ENCODE peak calls at places on chromosomes 13 and 19, in four cellular contexts. S is cardiac muscle cell, D is lung, O is tibial nerve. M is an unnamed sample.

GRCh38 chr13:109454167-109454917 is 332.0 kb downstream of the IRS2 start:
- DNase-seq in D (no peak), S (no peak), O (no peak), M (no peak)

GRCh38 chr13:27131906-27132305 is 39.7 kb downstream of the USP12 start:
- DNase-seq in D (no peak), S (no peak), O (no peak), M (no peak)

GRCh38 chr19:4051175-4052101 is 15.3 kb downstream of the ZBTB7A start:
- DNase-seq in S (peak; percentile 54), D (no peak), O (no peak), M (no peak)

GRCh38 chr19:30116984-30117555 is 175.0 kb downstream of the URI1 start:
- DNase-seq in O (no peak), D (no peak), S (no peak), M (no peak)

GRCh38 chr19:55474269-55475265 is 1.9 kb upstream of the ZNF628 start:
- DNase-seq in O (no peak), S (no peak), D (no peak), M (no peak)

GRCh38 chr13:29999492-30000372 is 149.3 kb upstream of the UBL3 start:
- DNase-seq in O (no peak), D (no peak), S (no peak), M (no peak)

GRCh38 chr13:32824671-32825070 is 191.6 kb upstream of the KL start:
- DNase-seq in O (no peak), D (no peak), S (peak; percentile 87), M (no peak)

GRCh38 chr13:66375756-66376155 is 854.4 kb downstream of the PCDH9 start:
- DNase-seq in S (no peak), O (no peak), D (no peak), M (no peak)

GRCh38 chr19:1213391-1214286 is 8.1 kb downstream of the STK11 start:
- DNase-seq in D (peak; percentile 61), O (no peak), S (peak; percentile 71), M (peak; percentile 91)

GRCh38 chr13:92575782-92576181 is 650.8 kb upstream of the GPC6 start:
- DNase-seq in O (no peak), S (no peak), D (no peak), M (no peak)

GRCh38 chr13:111186305-111186930 is 71.3 kb downstream of the ARHGEF7 start:
- DNase-seq in S (no peak), D (no peak), O (no peak), M (no peak)

GRCh38 chr19:35845215-35846037 is 6.9 kb downstream of the NPHS1 start:
- DNase-seq in D (no peak), O (no peak), S (no peak), M (no peak)

GRCh38 chr19:8578642-8579265 is 1.5 kb upstream of the MYO1F start:
- DNase-seq in S (peak; percentile 74), D (peak; percentile 79), O (peak; percentile 80), M (peak; percentile 84)

GRCh38 chr19:887072-887471 is 5.9 kb downstream of the MED16 start:
- DNase-seq in O (no peak), S (peak; percentile 58), D (no peak), M (no peak)

GRCh38 chr19:54158812-54159351 is 639 bp downstream of the LENG1 start:
- DNase-seq in S (peak; percentile 33), O (no peak), D (no peak), M (no peak)

GRCh38 chr19:48121909-48122371 is 11.3 kb upstream of the PLA2G4C start:
- DNase-seq in S (peak; percentile 33), D (no peak), O (no peak), M (no peak)

GRCh38 chr19:2552859-2553258 is 76.9 kb downstream of the GADD45B start:
- DNase-seq in O (no peak), S (no peak), D (no peak), M (no peak)

GRCh38 chr19:30696514-30696913 is 324.3 kb downstream of the ZNF536 start:
- DNase-seq in O (no peak), D (no peak), S (peak; percentile 32), M (peak; percentile 13)

GRCh38 chr19:10418281-10419199 is 1.8 kb upstream of the PDE4A start:
- DNase-seq in O (no peak), D (no peak), S (peak; percentile 28), M (no peak)

GRCh38 chr19:10416083-10416379 is 4.3 kb upstream of the PDE4A start:
- DNase-seq in S (no peak), D (no peak), O (no peak), M (no peak)

GRCh38 chr19:10419200-10419645 is 1.1 kb upstream of the PDE4A start:
- DNase-seq in O (no peak), D (no peak), S (no peak), M (no peak)

GRCh38 chr19:10416380-10417257 is 3.7 kb upstream of the PDE4A start:
- DNase-seq in D (peak; percentile 82), O (peak; percentile 47), S (peak; percentile 93), M (peak; percentile 79)

DNA sequence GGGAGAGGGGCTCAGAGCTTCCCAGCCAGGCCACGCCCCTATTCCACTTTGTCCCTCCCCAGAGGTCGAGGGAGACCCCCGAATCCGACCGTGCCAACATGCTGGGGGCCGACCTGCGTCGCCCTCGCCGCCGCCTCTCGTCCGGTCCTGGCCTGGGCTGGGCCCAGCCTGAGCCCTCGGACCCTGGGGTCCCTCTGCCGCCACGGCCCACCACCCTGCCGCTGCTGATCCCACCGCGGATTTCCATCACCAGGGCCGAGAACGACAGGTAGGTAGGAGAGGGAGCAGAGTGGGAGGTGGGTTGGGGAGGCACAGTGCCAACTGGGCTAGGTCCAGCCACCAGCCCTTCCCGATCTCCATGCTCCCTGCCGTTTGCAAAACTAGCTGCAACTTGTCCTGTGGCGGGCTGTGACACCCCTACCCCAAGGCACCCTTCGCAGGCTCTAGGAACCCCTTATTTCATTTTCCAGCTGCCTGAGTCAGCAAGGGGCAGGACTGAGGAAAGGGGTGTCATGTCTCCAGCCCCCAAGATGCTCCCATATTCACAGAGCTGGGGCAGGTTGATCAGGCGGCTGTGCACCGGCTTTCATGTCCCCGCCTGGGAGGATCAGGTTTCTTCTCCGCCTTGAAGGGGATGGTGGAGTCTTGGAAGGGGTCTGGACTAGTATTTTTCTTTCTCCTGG is 2.6 kb upstream of the PDE4A start:
- DNase-seq in S (no peak), D (no peak), O (no peak), M (no peak)
- H3K4me1 ChIP-seq in S (peaks cover 15% of the 10 kb centered on the region), D (no peaks in the 10 kb centered on the region), O (peaks cover 55% of the 10 kb centered on the region), M (no peaks in the 10 kb centered on the region)

GRCh38 chr19:45882652-45883585 is 3.0 kb downstream of the IRF2BP1 start:
- DNase-seq in D (peak; percentile 84), S (peak; percentile 93), O (peak; percentile 54), M (peak; percentile 78)
- H3K27ac ChIP-seq in D (no peak overlapping the region), S (no peak overlapping the region), O (peak overlapping the region; percentile 72), M (no peak overlapping the region)

GRCh38 chr19:13240312-13241022 is 90.3 kb downstream of the IER2 start:
- DNase-seq in D (no peak), O (no peak), S (no peak), M (no peak)

GRCh38 chr19:13238891-13239534 is 88.8 kb downstream of the IER2 start:
- DNase-seq in S (no peak), O (no peak), D (no peak), M (no peak)

GRCh38 chr19:13229246-13229645 is 79.0 kb downstream of the IER2 start:
- DNase-seq in O (no peak), S (no peak), D (no peak), M (no peak)

GRCh38 chr19:13231663-13232062 is 81.5 kb downstream of the IER2 start:
- DNase-seq in S (no peak), D (no peak), O (no peak), M (no peak)

DNA sequence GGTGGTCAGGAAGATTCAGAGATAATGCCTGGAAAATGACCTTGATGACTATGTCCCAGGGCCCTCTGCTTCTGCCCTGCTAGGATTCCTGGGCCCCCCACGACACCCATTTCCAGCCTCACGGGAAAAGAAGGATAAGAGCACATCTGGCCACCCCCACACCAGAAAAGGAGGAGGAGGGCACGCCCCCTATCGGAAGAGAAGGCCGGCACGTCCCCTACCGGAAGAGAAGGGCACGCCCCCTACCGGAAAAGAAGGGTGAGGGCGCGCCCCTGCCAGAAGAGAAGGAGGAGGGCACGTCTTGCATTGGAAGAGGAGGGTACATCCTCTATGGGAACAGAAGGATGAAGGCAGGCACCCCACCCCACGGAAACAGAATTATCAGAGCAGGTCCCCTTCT is 84.3 kb downstream of the IER2 start:
- DNase-seq in O (no peak), S (peak; percentile 41), D (peak; percentile 35), M (peak; percentile 26)
- TF ChIP-seq CTCF in O (peak; percentile 32), S (peak; percentile 55), D (peak; percentile 29), M (peak; percentile 54)

DNA sequence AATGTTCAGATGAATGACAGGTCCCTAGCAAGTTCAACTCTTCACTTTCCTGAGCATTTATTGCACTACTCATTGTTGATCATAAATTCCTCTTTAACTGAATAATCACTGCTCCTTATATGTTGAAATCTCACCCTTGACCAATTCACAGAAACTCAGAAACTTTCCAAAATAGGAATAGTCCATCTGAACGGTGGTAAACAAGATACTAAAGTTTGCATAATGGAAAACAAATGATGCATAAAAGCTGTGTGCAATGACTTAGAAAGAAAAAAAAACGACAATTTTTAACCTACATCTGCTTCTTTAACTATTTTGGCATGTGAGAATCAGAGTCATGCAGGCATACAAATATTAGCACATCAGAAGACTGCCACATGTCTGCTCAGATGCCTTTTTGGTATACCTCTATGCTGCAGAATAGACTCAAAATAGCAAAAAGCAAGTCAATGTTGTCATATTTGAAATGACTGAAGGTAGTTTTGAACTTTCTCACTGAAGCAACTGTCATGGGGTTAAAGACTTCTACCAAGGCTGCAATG is 34.8 kb downstream of the SLC10A2 start:
- DNase-seq in O (no peak), S (no peak), D (no peak), M (no peak)
- H3K4me1 ChIP-seq in O (no peaks in the 10 kb centered on the region), S (no peaks in the 10 kb centered on the region), D (no peaks in the 10 kb centered on the region), M (no peaks in the 10 kb centered on the region)

DNA sequence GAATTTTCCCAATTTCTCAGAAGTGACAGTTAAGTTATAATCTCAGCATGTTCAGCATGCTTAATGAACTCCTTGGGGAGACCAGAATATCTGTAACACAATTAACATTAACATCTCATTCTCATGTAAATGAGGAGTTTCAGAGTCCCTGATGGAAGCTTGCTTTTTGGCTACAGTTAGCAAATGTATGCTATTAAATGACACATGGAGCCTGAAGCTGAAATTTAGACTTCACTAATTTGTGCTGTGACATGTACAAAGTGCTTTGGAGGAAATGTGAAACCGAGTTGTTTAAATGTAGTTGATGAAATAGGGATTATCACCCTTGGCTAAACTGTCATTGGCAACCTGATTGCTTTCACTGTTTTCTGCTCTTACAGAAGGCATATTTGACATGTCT is 2265.1 kb upstream of the PCDH20 start:
- DNase-seq in D (no peak), O (no peak), S (no peak), M (no peak)
- H3K27ac ChIP-seq in D (no peak overlapping the region), O (no peak overlapping the region), S (no peak overlapping the region), M (no peak overlapping the region)

DNA sequence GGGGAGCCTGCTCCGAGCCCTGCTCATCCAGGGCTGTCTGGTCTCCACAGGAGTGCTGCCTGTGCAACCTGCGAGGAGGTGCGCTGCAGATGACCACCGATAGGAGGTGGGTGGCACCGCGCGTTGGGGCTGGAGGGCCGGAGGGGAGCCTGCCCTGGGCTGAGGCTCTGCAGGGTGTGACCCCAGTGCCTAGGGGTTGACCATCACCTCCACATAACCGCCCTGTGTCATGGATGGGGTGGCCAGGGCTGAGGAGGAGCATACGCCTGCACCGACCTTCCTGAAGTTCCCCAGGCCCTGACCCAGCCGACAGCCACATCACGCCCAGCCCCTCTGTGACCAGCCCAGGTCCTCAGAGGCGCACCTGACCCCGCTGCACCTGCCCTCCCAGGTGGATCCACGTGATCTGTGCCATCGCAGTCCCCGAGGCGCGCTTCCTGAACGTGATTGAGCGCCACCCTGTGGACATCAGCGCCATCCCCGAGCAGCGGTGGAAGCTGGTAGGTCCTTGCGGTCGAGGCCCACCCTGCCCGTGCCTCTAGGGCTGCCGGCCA is 168.7 kb downstream of the KDM4B start:
- DNase-seq in O (no peak), D (no peak), S (no peak), M (no peak)
- TF ChIP-seq CTCF in O (no peak), D (no peak), S (peak; percentile 24), M (no peak)

M was measured in tibial artery.